ENCODE peak calls at places on chromosomes 1 and 21, in ten cellular contexts. One of them, this sample, is unnamed.

GRCh38 chr1:57612833-57613232 is 189.0 kb upstream of the DAB1 start:
- DNase-seq in choroid plexus epithelial cell: no peak
- DNase-seq in mucosa of descending colon: no peak
- DNase-seq in pancreas: no peak
- DNase-seq in progenitor cell of endocrine pancreas: no peak
- DNase-seq in heart left ventricle: no peak
- DNase-seq in lower lobe of right lung: no peak
- DNase-seq in endothelial cell of umbilical vein: no peak
- DNase-seq in GM23338: no peak
- DNase-seq in psoas muscle: no peak
- DNase-seq in this sample: no peak

GRCh38 chr21:44275041-44275440 is 10.6 kb upstream of the AIRE start:
- DNase-seq in choroid plexus epithelial cell: no peak
- DNase-seq in mucosa of descending colon: no peak
- DNase-seq in pancreas: no peak
- DNase-seq in progenitor cell of endocrine pancreas: no peak
- DNase-seq in heart left ventricle: no peak
- DNase-seq in lower lobe of right lung: no peak
- DNase-seq in endothelial cell of umbilical vein: no peak
- DNase-seq in GM23338: no peak
- DNase-seq in psoas muscle: peak
- DNase-seq in this sample: no peak

GRCh38 chr1:172373864-172374263 is 46.6 kb upstream of the C1orf105 start:
- DNase-seq in choroid plexus epithelial cell: peak
- DNase-seq in mucosa of descending colon: no peak
- DNase-seq in pancreas: no peak
- DNase-seq in progenitor cell of endocrine pancreas: no peak
- DNase-seq in heart left ventricle: no peak
- DNase-seq in lower lobe of right lung: no peak
- DNase-seq in endothelial cell of umbilical vein: no peak
- DNase-seq in GM23338: no peak
- DNase-seq in psoas muscle: no peak
- DNase-seq in this sample: no peak

GRCh38 chr1:12669529-12670068 is 25.7 kb downstream of the AADACL4 start:
- DNase-seq in choroid plexus epithelial cell: peak
- DNase-seq in mucosa of descending colon: no peak
- DNase-seq in pancreas: no peak
- DNase-seq in progenitor cell of endocrine pancreas: no peak
- DNase-seq in heart left ventricle: no peak
- DNase-seq in lower lobe of right lung: no peak
- DNase-seq in endothelial cell of umbilical vein: no peak
- DNase-seq in GM23338: no peak
- DNase-seq in psoas muscle: peak
- DNase-seq in this sample: no peak

GRCh38 chr1:7964476-7964875 is 3.0 kb downstream of the PARK7 start:
- DNase-seq in choroid plexus epithelial cell: no peak
- DNase-seq in mucosa of descending colon: no peak
- DNase-seq in pancreas: no peak
- DNase-seq in progenitor cell of endocrine pancreas: no peak
- DNase-seq in heart left ventricle: no peak
- DNase-seq in lower lobe of right lung: no peak
- DNase-seq in endothelial cell of umbilical vein: no peak
- DNase-seq in GM23338: no peak
- DNase-seq in psoas muscle: no peak
- DNase-seq in this sample: no peak

GRCh38 chr1:116877369-116877768 is 32.3 kb upstream of the PTGFRN start:
- DNase-seq in choroid plexus epithelial cell: no peak
- DNase-seq in mucosa of descending colon: no peak
- DNase-seq in pancreas: no peak
- DNase-seq in progenitor cell of endocrine pancreas: no peak
- DNase-seq in heart left ventricle: no peak
- DNase-seq in lower lobe of right lung: no peak
- DNase-seq in endothelial cell of umbilical vein: peak
- DNase-seq in GM23338: no peak
- DNase-seq in psoas muscle: no peak
- DNase-seq in this sample: no peak

GRCh38 chr1:231604276-231604621 is 22.3 kb upstream of the DISC1 start:
- DNase-seq in choroid plexus epithelial cell: no peak
- DNase-seq in mucosa of descending colon: no peak
- DNase-seq in pancreas: no peak
- DNase-seq in progenitor cell of endocrine pancreas: no peak
- DNase-seq in heart left ventricle: no peak
- DNase-seq in lower lobe of right lung: no peak
- DNase-seq in endothelial cell of umbilical vein: no peak
- DNase-seq in GM23338: no peak
- DNase-seq in psoas muscle: no peak
- DNase-seq in this sample: no peak

GRCh38 chr1:76764638-76765572 is 102.4 kb upstream of the ST6GALNAC5 start:
- DNase-seq in choroid plexus epithelial cell: no peak
- DNase-seq in mucosa of descending colon: no peak
- DNase-seq in pancreas: no peak
- DNase-seq in progenitor cell of endocrine pancreas: no peak
- DNase-seq in heart left ventricle: no peak
- DNase-seq in lower lobe of right lung: peak
- DNase-seq in endothelial cell of umbilical vein: peak
- DNase-seq in GM23338: no peak
- DNase-seq in psoas muscle: no peak
- DNase-seq in this sample: peak

GRCh38 chr1:206895837-206896242 is 1.4 kb upstream of the IL24 start:
- DNase-seq in choroid plexus epithelial cell: peak
- DNase-seq in mucosa of descending colon: no peak
- DNase-seq in pancreas: no peak
- DNase-seq in progenitor cell of endocrine pancreas: no peak
- DNase-seq in heart left ventricle: no peak
- DNase-seq in lower lobe of right lung: no peak
- DNase-seq in endothelial cell of umbilical vein: no peak
- DNase-seq in GM23338: no peak
- DNase-seq in psoas muscle: no peak
- DNase-seq in this sample: peak

GRCh38 chr1:42942444-42942843 is 16.2 kb downstream of the SLC2A1 start:
- DNase-seq in choroid plexus epithelial cell: no peak
- DNase-seq in mucosa of descending colon: no peak
- DNase-seq in pancreas: no peak
- DNase-seq in progenitor cell of endocrine pancreas: no peak
- DNase-seq in heart left ventricle: no peak
- DNase-seq in lower lobe of right lung: no peak
- DNase-seq in endothelial cell of umbilical vein: no peak
- DNase-seq in GM23338: no peak
- DNase-seq in psoas muscle: peak
- DNase-seq in this sample: no peak

GRCh38 chr1:10007161-10007560 is 10.1 kb downstream of the RBP7 start:
- DNase-seq in choroid plexus epithelial cell: peak
- DNase-seq in mucosa of descending colon: no peak
- DNase-seq in pancreas: peak
- DNase-seq in progenitor cell of endocrine pancreas: no peak
- DNase-seq in heart left ventricle: peak
- DNase-seq in lower lobe of right lung: no peak
- DNase-seq in endothelial cell of umbilical vein: no peak
- DNase-seq in GM23338: no peak
- DNase-seq in psoas muscle: no peak
- DNase-seq in this sample: peak

GRCh38 chr1:236064674-236065508 is at the start of gene NID1:
- DNase-seq in choroid plexus epithelial cell: peak
- DNase-seq in mucosa of descending colon: peak
- DNase-seq in pancreas: peak
- DNase-seq in progenitor cell of endocrine pancreas: peak
- DNase-seq in heart left ventricle: peak
- DNase-seq in lower lobe of right lung: peak
- DNase-seq in endothelial cell of umbilical vein: peak
- DNase-seq in GM23338: peak
- DNase-seq in psoas muscle: peak
- DNase-seq in this sample: peak

DNA sequence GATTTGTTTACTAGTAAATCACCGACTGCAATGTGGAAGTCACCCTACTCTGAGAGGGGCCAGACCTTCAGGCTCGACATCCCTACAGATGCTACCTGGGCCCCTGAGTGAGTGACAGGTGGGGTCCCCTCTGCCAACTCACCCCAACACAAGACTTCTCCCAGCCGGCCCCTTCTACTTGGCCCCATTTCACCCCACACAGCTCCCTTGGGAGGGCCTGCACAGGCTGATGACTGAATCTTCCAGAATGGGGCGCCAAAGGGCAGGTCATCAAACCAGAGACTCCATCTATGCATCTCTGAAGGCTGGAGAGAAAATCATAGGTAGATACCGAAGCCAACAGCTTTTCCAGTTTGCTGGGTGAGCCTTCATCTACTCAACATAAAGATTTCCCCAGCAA is 9.4 kb upstream of the S100A8 start:
- DNase-seq in choroid plexus epithelial cell: no peak
- DNase-seq in mucosa of descending colon: no peak
- DNase-seq in pancreas: no peak
- DNase-seq in progenitor cell of endocrine pancreas: no peak
- DNase-seq in heart left ventricle: no peak
- DNase-seq in lower lobe of right lung: no peak
- DNase-seq in endothelial cell of umbilical vein: no peak
- DNase-seq in GM23338: peak
- DNase-seq in psoas muscle: no peak
- DNase-seq in this sample: peak
- TF ChIP-seq CTCF in choroid plexus epithelial cell: no peak
- TF ChIP-seq CTCF in mucosa of descending colon: no peak
- TF ChIP-seq CTCF in pancreas: no peak
- TF ChIP-seq CTCF in progenitor cell of endocrine pancreas: no peak
- TF ChIP-seq CTCF in heart left ventricle: no peak
- TF ChIP-seq CTCF in lower lobe of right lung: no peak
- TF ChIP-seq CTCF in endothelial cell of umbilical vein: no peak
- TF ChIP-seq CTCF in GM23338: peak
- TF ChIP-seq CTCF in psoas muscle: no peak
- TF ChIP-seq CTCF in this sample: peak

DNA sequence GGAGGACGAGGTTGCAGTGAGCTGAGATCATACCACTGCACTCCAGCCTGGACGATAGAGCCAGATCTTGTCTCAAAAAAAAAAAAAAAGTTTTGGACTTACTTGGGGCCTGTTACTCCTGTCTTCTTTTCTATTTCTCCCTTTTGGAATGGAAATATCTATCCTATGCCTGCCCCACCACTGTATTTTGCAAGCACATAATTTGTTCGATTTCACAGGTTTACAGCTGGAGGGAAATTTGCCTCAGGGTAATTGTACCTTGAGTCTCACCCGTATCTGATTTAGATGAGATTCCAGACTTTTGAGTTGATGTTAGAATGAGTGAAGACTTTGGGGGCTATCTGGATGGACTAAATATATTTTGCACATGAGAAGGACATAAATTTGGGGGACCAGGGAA is 8.5 kb downstream of the TEX46 start:
- DNase-seq in choroid plexus epithelial cell: no peak
- DNase-seq in mucosa of descending colon: no peak
- DNase-seq in pancreas: no peak
- DNase-seq in progenitor cell of endocrine pancreas: no peak
- DNase-seq in heart left ventricle: no peak
- DNase-seq in lower lobe of right lung: no peak
- DNase-seq in endothelial cell of umbilical vein: no peak
- DNase-seq in GM23338: no peak
- DNase-seq in psoas muscle: no peak
- DNase-seq in this sample: no peak
- TF ChIP-seq CTCF in choroid plexus epithelial cell: no peak
- TF ChIP-seq CTCF in mucosa of descending colon: no peak
- TF ChIP-seq CTCF in pancreas: no peak
- TF ChIP-seq CTCF in progenitor cell of endocrine pancreas: no peak
- TF ChIP-seq CTCF in heart left ventricle: no peak
- TF ChIP-seq CTCF in lower lobe of right lung: no peak
- TF ChIP-seq CTCF in endothelial cell of umbilical vein: no peak
- TF ChIP-seq CTCF in GM23338: no peak
- TF ChIP-seq CTCF in psoas muscle: no peak
- TF ChIP-seq CTCF in this sample: no peak

GRCh38 chr1:229972600-229973296 is 94.3 kb upstream of the GALNT2 start:
- DNase-seq in choroid plexus epithelial cell: peak
- DNase-seq in mucosa of descending colon: peak
- DNase-seq in pancreas: no peak
- DNase-seq in progenitor cell of endocrine pancreas: no peak
- DNase-seq in heart left ventricle: no peak
- DNase-seq in lower lobe of right lung: no peak
- DNase-seq in endothelial cell of umbilical vein: peak
- DNase-seq in GM23338: peak
- DNase-seq in psoas muscle: no peak
- DNase-seq in this sample: no peak
- TF ChIP-seq CTCF in choroid plexus epithelial cell: peak
- TF ChIP-seq CTCF in mucosa of descending colon: no peak
- TF ChIP-seq CTCF in pancreas: no peak
- TF ChIP-seq CTCF in progenitor cell of endocrine pancreas: peak
- TF ChIP-seq CTCF in heart left ventricle: no peak
- TF ChIP-seq CTCF in lower lobe of right lung: peak
- TF ChIP-seq CTCF in endothelial cell of umbilical vein: peak
- TF ChIP-seq CTCF in GM23338: peak
- TF ChIP-seq CTCF in psoas muscle: peak
- TF ChIP-seq CTCF in this sample: peak

DNA sequence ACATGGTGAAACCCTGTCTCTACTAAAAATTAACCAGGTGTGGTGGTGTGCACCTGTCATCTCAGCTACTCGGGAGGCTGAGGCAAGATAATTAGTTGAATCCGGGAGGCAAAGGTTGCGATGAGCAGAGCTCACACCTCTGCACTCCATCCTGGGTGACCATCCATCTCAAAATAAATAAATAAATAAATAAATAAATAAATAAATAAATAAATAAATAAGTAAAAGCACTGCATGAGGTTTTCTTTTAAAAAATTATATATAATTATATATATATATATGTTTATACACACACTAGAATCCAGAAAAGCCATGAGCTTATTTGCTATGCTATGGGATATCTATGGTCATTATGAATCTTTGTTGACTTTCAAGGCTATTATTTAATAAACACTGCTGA is 2.4 kb downstream of the AMPD1 start:
- DNase-seq in choroid plexus epithelial cell: no peak
- DNase-seq in mucosa of descending colon: no peak
- DNase-seq in pancreas: no peak
- DNase-seq in progenitor cell of endocrine pancreas: no peak
- DNase-seq in heart left ventricle: no peak
- DNase-seq in lower lobe of right lung: no peak
- DNase-seq in endothelial cell of umbilical vein: no peak
- DNase-seq in GM23338: no peak
- DNase-seq in psoas muscle: no peak
- DNase-seq in this sample: no peak
- TF ChIP-seq CTCF in choroid plexus epithelial cell: no peak
- TF ChIP-seq CTCF in mucosa of descending colon: no peak
- TF ChIP-seq CTCF in pancreas: no peak
- TF ChIP-seq CTCF in progenitor cell of endocrine pancreas: no peak
- TF ChIP-seq CTCF in heart left ventricle: no peak
- TF ChIP-seq CTCF in lower lobe of right lung: no peak
- TF ChIP-seq CTCF in endothelial cell of umbilical vein: no peak
- TF ChIP-seq CTCF in GM23338: no peak
- TF ChIP-seq CTCF in psoas muscle: no peak
- TF ChIP-seq CTCF in this sample: no peak

DNA sequence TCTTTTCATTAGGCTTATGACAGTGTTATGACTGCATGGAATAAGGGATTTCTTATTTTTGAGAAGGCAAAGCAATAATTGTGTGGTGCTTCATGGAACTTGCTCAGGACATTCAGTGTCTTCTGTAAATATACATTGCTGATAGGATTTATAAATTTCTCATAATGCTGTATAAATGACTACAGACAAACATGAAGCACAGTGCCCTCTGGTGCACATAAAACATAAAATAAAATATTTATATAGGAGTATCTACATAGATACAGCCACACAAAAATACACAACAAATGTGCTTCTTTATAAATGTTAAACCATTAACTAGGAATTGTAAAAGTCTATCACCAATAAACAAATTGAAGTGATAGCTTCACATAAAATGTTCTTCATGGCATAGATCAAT is 24.1 kb downstream of the BRINP3 start:
- DNase-seq in choroid plexus epithelial cell: peak
- DNase-seq in mucosa of descending colon: no peak
- DNase-seq in pancreas: no peak
- DNase-seq in progenitor cell of endocrine pancreas: no peak
- DNase-seq in heart left ventricle: no peak
- DNase-seq in lower lobe of right lung: no peak
- DNase-seq in endothelial cell of umbilical vein: no peak
- DNase-seq in GM23338: no peak
- DNase-seq in psoas muscle: no peak
- DNase-seq in this sample: peak
- TF ChIP-seq CTCF in choroid plexus epithelial cell: no peak
- TF ChIP-seq CTCF in mucosa of descending colon: no peak
- TF ChIP-seq CTCF in pancreas: no peak
- TF ChIP-seq CTCF in progenitor cell of endocrine pancreas: no peak
- TF ChIP-seq CTCF in heart left ventricle: no peak
- TF ChIP-seq CTCF in lower lobe of right lung: no peak
- TF ChIP-seq CTCF in endothelial cell of umbilical vein: no peak
- TF ChIP-seq CTCF in GM23338: no peak
- TF ChIP-seq CTCF in psoas muscle: no peak
- TF ChIP-seq CTCF in this sample: peak